ENCODE peak calls at places on chromosomes 2 and 18, in eight cellular contexts. X, W, T, O, N, L, B and U are unnamed samples.

GRCh38 chr2:84719434-84719833 is 161.4 kb downstream of the TRABD2A start:
- DNase-seq in X (no peak), W (no peak), T (no peak), O (no peak), N (no peak), L (no peak), B (no peak), U (no peak)

GRCh38 chr2:101273045-101273444 is 20.4 kb downstream of the CNOT11 start:
- DNase-seq in X (no peak), W (peak), T (no peak), O (no peak), N (no peak), L (no peak), B (no peak), U (no peak)

GRCh38 chr2:241049739-241050623 is 51.6 kb downstream of the SNED1 start:
- DNase-seq in X (no peak), W (no peak), T (no peak), O (no peak), N (no peak), L (no peak), B (no peak), U (no peak)

GRCh38 chr2:40450066-40450841 is 1.6 kb downstream of the SLC8A1 start:
- DNase-seq in X (no peak), W (no peak), T (no peak), O (no peak), N (no peak), L (peak), B (no peak), U (peak)

GRCh38 chr18:12597775-12598174 is 60.1 kb downstream of the SPIRE1 start:
- DNase-seq in X (no peak), W (no peak), T (no peak), O (no peak), N (peak), L (no peak), B (peak), U (peak)

GRCh38 chr2:200765139-200765951 is 46.4 kb upstream of the BZW1 start:
- DNase-seq in X (no peak), W (no peak), T (no peak), O (no peak), N (peak), L (no peak), B (no peak), U (peak)

GRCh38 chr18:7152485-7152884 is 34.9 kb upstream of the LAMA1 start:
- DNase-seq in X (no peak), W (no peak), T (no peak), O (no peak), N (no peak), L (no peak), B (no peak), U (no peak)

GRCh38 chr2:231923951-231924888 is 2.0 kb downstream of the NPPC start:
- DNase-seq in X (no peak), W (no peak), T (no peak), O (no peak), N (no peak), L (no peak), B (no peak), U (no peak)

GRCh38 chr2:198102841-198103240 is 298.4 kb downstream of the PLCL1 start:
- DNase-seq in X (no peak), W (no peak), T (no peak), O (no peak), N (no peak), L (no peak), B (no peak), U (no peak)